ENCODE peak calls at places on chromosomes 11 and 22, in five cellular contexts. F, E, V, I and M are unnamed samples.

GRCh38 chr11:6812391-6813005 is 13.0 kb upstream of the OR6A2 start:
- DNase-seq in F (peak), E (peak), V (no peak), I (peak), M (peak)

GRCh38 chr22:37713761-37714160 is 16.9 kb downstream of the TRIOBP start:
- DNase-seq in F (no peak), E (no peak), V (no peak), I (no peak), M (no peak)

GRCh38 chr22:49660321-49660720 is 167.4 kb downstream of the BRD1 start:
- DNase-seq in F (peak), E (no peak), V (no peak), I (no peak), M (no peak)

GRCh38 chr11:66070604-66071325 is 693 bp downstream of the PACS1 start:
- DNase-seq in F (no peak), E (peak), V (no peak), I (peak), M (no peak)

GRCh38 chr22:45139693-45140092 is 24.0 kb upstream of the NUP50 start:
- DNase-seq in F (no peak), E (no peak), V (no peak), I (no peak), M (no peak)

GRCh38 chr11:2590131-2590950 is 109.5 kb downstream of the KCNQ1OT1 start:
- DNase-seq in F (no peak), E (no peak), V (no peak), I (no peak), M (no peak)

GRCh38 chr11:38824573-38824972 is 2226.5 kb upstream of the RAG2 start:
- DNase-seq in F (no peak), E (no peak), V (no peak), I (peak), M (no peak)

GRCh38 chr11:66856496-66857233 is at the start of gene LRFN4:
- DNase-seq in F (no peak), E (peak), V (no peak), I (no peak), M (peak)

GRCh38 chr11:2416765-2417164 is 16.2 kb downstream of the TSSC4 start:
- DNase-seq in F (no peak), E (no peak), V (no peak), I (no peak), M (no peak)

GRCh38 chr22:27748355-27749168 is 53.0 kb downstream of the MN1 start:
- DNase-seq in F (no peak), E (peak), V (no peak), I (peak), M (no peak)